ENCODE peak calls at places on chromosomes 1 and 21, in eight cellular contexts. O is T-helper 1 cell, M is mammary epithelial cell, G is NCI-H1417 treated with DMSO at 0.1 percent for 48 hours, Y is RWPE1, N is upper lobe of right lung, D is skeletal muscle cell, Q is Daoy. F is an unnamed sample.

GRCh38 chr1:178275553-178275952 is 181.6 kb downstream of the RASAL2 start:
- DNase-seq in O (no peak), M (no peak), G (no peak), Y (no peak), N (no peak), D (no peak), Q (peak), F (no peak)

GRCh38 chr1:158117854-158118691 is 62.6 kb upstream of the CD1D start:
- DNase-seq in O (no peak), M (no peak), G (no peak), Y (no peak), N (no peak), D (no peak), Q (peak), F (no peak)

GRCh38 chr1:21741206-21741605 is 41.7 kb downstream of the USP48 start:
- DNase-seq in O (no peak), M (no peak), G (no peak), Y (no peak), N (no peak), D (no peak), Q (no peak), F (no peak)

GRCh38 chr21:38804617-38805281 is 980 bp upstream of the ETS2 start:
- DNase-seq in O (no peak), M (no peak), G (no peak), Y (no peak), N (peak), D (no peak), Q (peak), F (no peak)

GRCh38 chr1:205925730-205926129 is 17.5 kb downstream of the SLC26A9 start:
- DNase-seq in O (no peak), M (peak), G (no peak), Y (peak), N (no peak), D (peak), Q (peak), F (no peak)

GRCh38 chr1:197178998-197179397 is 32.5 kb upstream of the ASPM start:
- DNase-seq in O (no peak), M (no peak), G (no peak), Y (no peak), N (no peak), D (peak), Q (no peak), F (no peak)

GRCh38 chr1:19203440-19203839 is 6.6 kb downstream of the UBR4 start:
- DNase-seq in O (no peak), M (peak), G (no peak), Y (peak), N (no peak), D (peak), Q (peak), F (no peak)

GRCh38 chr1:115668579-115668978 is 26.8 kb downstream of the VANGL1 start:
- DNase-seq in O (no peak), M (peak), G (no peak), Y (no peak), N (no peak), D (peak), Q (peak), F (no peak)

GRCh38 chr1:31505884-31506497 is 70.3 kb upstream of the TINAGL1 start:
- DNase-seq in O (no peak), M (peak), G (no peak), Y (no peak), N (no peak), D (peak), Q (peak), F (no peak)

F was measured in T-helper 22 cell.